ENCODE peak calls at places on chromosomes 11 and 22, in five cellular contexts. R is lung, X is left ventricle myocardium inferior, U is Peyer's patch, Y is mucosa of descending colon. O is an unnamed sample.

GRCh38 chr22:22879675-22880029 is 8.0 kb upstream of the IGLL5 start:
- DNase-seq in R (no peak), X (no peak), U (no peak), Y (no peak), O (no peak)

GRCh38 chr11:6812391-6813005 is 13.0 kb upstream of the OR6A2 start:
- DNase-seq in R (no peak), X (no peak), U (peak; percentile 66), Y (peak; percentile 30), O (no peak)

GRCh38 chr22:44710474-44711235 is 8.7 kb downstream of the PRR5 start:
- DNase-seq in R (no peak), X (no peak), U (peak; percentile 81), Y (peak; percentile 90), O (no peak)

GRCh38 chr11:77066229-77067023 is at the start of gene CAPN5:
- DNase-seq in R (peak; percentile 88), X (peak; percentile 92), U (peak; percentile 95), Y (peak; percentile 95), O (no peak)

GRCh38 chr11:13114566-13115465 is 105.7 kb downstream of the RASSF10 start:
- DNase-seq in R (no peak), X (no peak), U (no peak), Y (peak; percentile 25), O (no peak)

GRCh38 chr11:70650075-70650909 is 252.0 kb downstream of the CTTN start:
- DNase-seq in R (peak; percentile 45), X (peak; percentile 50), U (peak; percentile 56), Y (peak; percentile 89), O (no peak)

GRCh38 chr11:86940122-86940777 is 14.9 kb downstream of the FZD4 start:
- DNase-seq in R (no peak), X (peak; percentile 55), U (no peak), Y (no peak), O (no peak)

GRCh38 chr11:32279672-32280071 is 155.7 kb downstream of the WT1 start:
- DNase-seq in R (no peak), X (no peak), U (no peak), Y (no peak), O (no peak)

GRCh38 chr11:11291432-11292015 is 61.5 kb downstream of the CSNK2A3 start:
- DNase-seq in R (no peak), X (no peak), U (no peak), Y (no peak), O (no peak)

GRCh38 chr22:35921777-35922176 is 106.8 kb downstream of the RBFOX2 start:
- DNase-seq in R (peak; percentile 55), X (no peak), U (peak; percentile 74), Y (peak; percentile 79), O (peak; percentile 69)

GRCh38 chr11:28819741-28820140 is 711.6 kb downstream of the METTL15 start:
- DNase-seq in R (no peak), X (no peak), U (no peak), Y (no peak), O (no peak)
- H3K4me3 ChIP-seq in R (no peak overlapping the region), X (no peak overlapping the region), U (no peak overlapping the region), Y (no peak overlapping the region), O (no peak overlapping the region)

GRCh38 chr11:15985863-15986139 is 370.5 kb downstream of the SOX6 start:
- DNase-seq in R (no peak), X (no peak), U (no peak), Y (no peak), O (no peak)

GRCh38 chr11:15991174-15991655 is 365.1 kb downstream of the SOX6 start:
- DNase-seq in R (no peak), X (no peak), U (no peak), Y (no peak), O (no peak)

GRCh38 chr11:15987044-15987443 is 369.3 kb downstream of the SOX6 start:
- DNase-seq in R (no peak), X (no peak), U (no peak), Y (no peak), O (no peak)

GRCh38 chr11:15989685-15990084 is 366.7 kb downstream of the SOX6 start:
- DNase-seq in R (no peak), X (no peak), U (no peak), Y (no peak), O (no peak)

DNA sequence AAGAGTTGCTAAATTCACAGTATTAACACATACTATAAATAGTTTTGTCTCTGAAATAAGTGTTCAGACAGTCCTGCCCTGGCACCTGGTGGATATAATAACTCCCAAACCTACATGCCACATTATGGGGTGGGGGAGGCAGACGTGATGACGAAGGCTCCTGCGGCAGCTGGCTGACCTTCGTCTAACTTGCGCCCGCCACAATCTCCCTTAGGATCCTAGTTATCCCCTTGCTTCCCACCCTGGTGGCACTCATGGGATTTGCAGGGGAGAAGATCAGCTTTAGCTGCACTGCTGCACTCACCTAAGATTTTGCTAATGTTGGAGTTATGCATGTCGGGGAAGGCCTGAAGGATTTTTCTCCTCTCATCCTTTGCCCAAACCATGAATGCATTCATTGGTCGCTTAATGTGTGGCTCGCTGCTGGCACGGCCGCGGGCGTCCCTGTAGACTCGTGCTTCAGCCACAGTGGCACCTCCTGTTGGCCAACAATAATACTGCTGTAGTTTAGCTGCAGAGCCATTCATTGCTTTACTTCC is 367.6 kb downstream of the SOX6 start:
- DNase-seq in R (no peak), X (no peak), U (no peak), Y (no peak), O (no peak)
- TF ChIP-seq CTCF in R (no peak), X (peak; percentile 49), U (no peak), Y (no peak), O (peak; percentile 22)

DNA sequence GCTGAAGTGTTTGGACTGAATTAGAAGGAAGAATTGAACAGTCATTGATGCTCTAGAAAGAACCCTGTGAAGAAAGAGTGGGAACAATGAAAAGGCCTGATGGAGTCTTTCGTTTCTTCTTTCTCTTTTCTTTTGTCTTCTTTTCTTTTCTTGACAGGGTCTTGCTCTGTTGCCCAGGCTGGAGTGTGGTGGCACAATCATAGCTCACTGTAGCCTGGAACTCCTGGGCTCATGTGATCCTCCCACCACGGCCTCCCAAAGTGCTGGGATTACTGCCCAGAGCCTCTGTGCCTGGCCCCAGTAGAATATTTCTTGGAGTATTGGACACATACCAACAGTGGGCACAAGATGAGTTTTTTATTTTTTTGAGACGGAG is 1.1 kb downstream of the FEN1 start:
- DNase-seq in R (no peak), X (no peak), U (no peak), Y (no peak), O (no peak)
- H3K4me3 ChIP-seq in R (no peak overlapping the region), X (peak overlapping the region; percentile 88), U (no peak overlapping the region), Y (no peak overlapping the region), O (peak overlapping the region; percentile 67)

DNA sequence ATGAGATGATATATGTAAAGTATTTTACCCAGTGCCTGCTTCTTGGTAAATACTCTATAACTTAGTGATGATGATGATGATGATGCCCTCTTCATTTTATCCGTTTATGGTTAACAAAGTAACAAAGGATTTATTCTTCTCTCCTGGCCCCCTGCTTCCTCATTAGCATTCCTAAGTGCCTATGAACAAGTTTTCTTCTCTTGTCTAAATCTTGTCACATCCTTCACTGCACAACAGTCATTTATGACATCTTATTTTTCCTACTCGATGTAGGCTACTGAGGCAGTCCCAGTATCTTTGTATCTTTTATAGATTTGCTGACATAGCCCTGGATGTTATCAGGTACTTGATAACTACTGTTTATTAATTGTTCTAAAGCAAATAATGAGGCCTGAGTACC is 754.4 kb upstream of the ARHGAP42 start:
- DNase-seq in R (no peak), X (no peak), U (no peak), Y (no peak), O (no peak)
- TF ChIP-seq CTCF in R (no peak), X (no peak), U (no peak), Y (no peak), O (no peak)

DNA sequence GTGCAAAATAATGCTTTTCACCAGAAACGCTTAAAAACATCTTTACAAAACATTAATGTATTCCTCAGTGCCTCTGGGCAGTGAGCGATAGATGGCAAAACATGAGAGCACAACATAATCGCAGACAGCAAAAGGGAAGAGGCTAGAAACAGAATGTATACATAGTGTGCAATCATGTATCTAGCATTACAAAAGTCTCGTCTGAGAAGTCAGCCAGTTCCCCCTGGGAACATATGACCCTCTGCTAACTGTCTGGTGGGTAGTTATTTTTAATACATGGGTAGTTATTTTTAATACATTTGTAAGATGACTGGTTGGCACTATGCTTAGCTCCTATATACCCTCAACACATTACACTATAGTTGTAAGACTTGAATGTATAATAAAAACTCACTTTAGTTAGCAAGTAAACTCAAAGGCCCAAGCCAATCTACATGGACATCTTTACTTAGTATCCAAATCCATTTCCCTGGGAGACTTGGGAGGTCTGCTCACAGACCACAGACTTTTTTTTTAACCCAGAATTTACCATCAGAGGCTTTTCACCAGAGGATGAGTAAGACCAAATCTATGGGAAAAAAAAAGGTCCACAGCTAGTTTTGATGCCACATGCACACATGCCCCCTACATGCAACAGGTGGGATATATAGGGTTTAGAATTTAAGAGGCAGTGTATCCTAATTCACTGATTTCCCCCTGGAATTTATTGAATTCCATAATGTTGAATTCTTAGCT is 71.7 kb downstream of the AMBRA1 start:
- DNase-seq in R (no peak), X (no peak), U (no peak), Y (no peak), O (no peak)
- H3K4me3 ChIP-seq in R (no peak overlapping the region), X (no peak overlapping the region), U (no peak overlapping the region), Y (no peak overlapping the region), O (no peak overlapping the region)

DNA sequence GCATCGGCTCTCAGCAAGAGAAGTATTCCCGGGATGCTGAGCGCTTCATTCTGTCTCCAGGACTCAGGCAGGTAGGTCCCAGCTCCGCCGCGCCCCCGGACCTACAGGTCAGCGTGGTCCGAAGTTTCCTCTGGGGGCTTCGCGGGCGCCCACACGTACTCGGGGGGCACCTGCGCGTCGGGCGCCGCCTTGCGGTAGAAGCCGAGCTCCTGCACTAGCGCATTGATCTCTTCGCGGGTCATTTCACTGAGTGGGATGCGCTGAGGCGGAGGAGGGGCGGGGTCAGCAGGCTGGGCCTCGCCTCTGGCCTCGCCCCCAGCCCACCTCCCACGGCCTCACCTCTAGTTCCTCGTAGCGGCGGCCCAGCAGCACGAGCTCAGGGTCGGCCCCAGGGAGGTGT is 2.5 kb downstream of the SELENOM start:
- DNase-seq in R (no peak), X (no peak), U (no peak), Y (no peak), O (no peak)
- TF ChIP-seq CTCF in R (no peak), X (peak; percentile 49), U (no peak), Y (no peak), O (no peak)

GRCh38 chr11:112177610-112178009 is 2.3 kb downstream of the BCO2 start:
- DNase-seq in R (no peak), X (no peak), U (no peak), Y (no peak), O (no peak)

GRCh38 chr11:112174789-112175595 is at the start of gene BCO2:
- DNase-seq in R (peak; percentile 84), X (peak; percentile 84), U (peak; percentile 89), Y (peak; percentile 90), O (no peak)

GRCh38 chr11:112175596-112175947 is 260 bp downstream of the BCO2 start:
- DNase-seq in R (no peak), X (no peak), U (no peak), Y (no peak), O (no peak)

GRCh38 chr11:112178428-112178827 is 3.1 kb downstream of the BCO2 start:
- DNase-seq in R (no peak), X (no peak), U (no peak), Y (no peak), O (no peak)

GRCh38 chr11:112176077-112176476 is 765 bp downstream of the BCO2 start:
- DNase-seq in R (no peak), X (no peak), U (no peak), Y (no peak), O (no peak)
- H3K4me3 ChIP-seq in R (no peak overlapping the region), X (peak overlapping the region; percentile 65), U (no peak overlapping the region), Y (no peak overlapping the region), O (no peak overlapping the region)

O was measured in epithelial cell of proximal tubule.